ENCODE peak calls at places on chromosomes 2 and 18, in ten cellular contexts. J is keratinocyte; I is nephron progenitor cell; Q is WTC11; U is fibroblast of mammary gland; W is psoas muscle; Z is MM.1S; M is H9; K is uterus; S is CD4-positive, alpha-beta T cell. F is an unnamed sample.

GRCh38 chr18:51437280-51438271 is 240.1 kb upstream of the MEX3C start:
- DNase-seq in Z (no peak), S (no peak), M (no peak), W (no peak), U (no peak), I (no peak), K (no peak), Q (no peak), J (no peak), F (no peak)

GRCh38 chr2:118992740-118993391 is 50.9 kb downstream of the MARCO start:
- DNase-seq in W (no peak), U (no peak), J (no peak), Z (no peak), M (no peak), K (no peak), Q (no peak), I (no peak), S (no peak), F (no peak)

GRCh38 chr2:198127627-198128026 is 323.2 kb downstream of the PLCL1 start:
- DNase-seq in S (peak), U (peak), W (peak), Q (peak), M (peak), J (peak), K (peak), I (peak), Z (peak), F (peak)

GRCh38 chr18:12766986-12767433 is 64.2 kb downstream of the PSMG2 start:
- DNase-seq in Z (no peak), M (peak), U (no peak), J (no peak), S (no peak), W (no peak), Q (peak), K (no peak), I (peak), F (no peak)

GRCh38 chr2:65137197-65137780 is 7.4 kb upstream of the RAB1A start:
- DNase-seq in J (no peak), W (no peak), M (no peak), U (no peak), Q (no peak), I (no peak), Z (no peak), K (no peak), S (no peak), F (no peak)

GRCh38 chr2:226554726-226555125 is 244.9 kb downstream of the IRS1 start:
- DNase-seq in S (no peak), J (no peak), Z (no peak), M (no peak), W (no peak), K (no peak), Q (no peak), I (no peak), U (peak), F (no peak)

GRCh38 chr2:42978175-42978886 is 185.9 kb upstream of the HAAO start:
- DNase-seq in Z (no peak), J (no peak), U (no peak), I (no peak), W (no peak), M (no peak), K (peak), Q (no peak), S (no peak), F (no peak)

GRCh38 chr2:238629064-238629463 is 202.3 kb downstream of the ASB1 start:
- DNase-seq in Q (no peak), M (no peak), Z (no peak), U (no peak), K (no peak), S (no peak), I (no peak), W (no peak), J (no peak), F (no peak)

GRCh38 chr18:47809420-47809819 is 121.0 kb downstream of the SMAD2 start:
- DNase-seq in M (no peak), K (no peak), Q (no peak), I (no peak), Z (no peak), W (no peak), U (peak), J (no peak), S (no peak), F (no peak)

GRCh38 chr18:6778459-6778858 is 48.9 kb downstream of the ARHGAP28 start:
- DNase-seq in W (no peak), I (no peak), J (no peak), U (no peak), Q (no peak), S (no peak), K (no peak), M (no peak), Z (no peak), F (no peak)
- TF ChIP-seq CTCF in W (no peak), I (no peak), J (no peak), U (no peak), Q (no peak), S (no peak), K (no peak), M (no peak), Z (no peak), F (no peak)

DNA sequence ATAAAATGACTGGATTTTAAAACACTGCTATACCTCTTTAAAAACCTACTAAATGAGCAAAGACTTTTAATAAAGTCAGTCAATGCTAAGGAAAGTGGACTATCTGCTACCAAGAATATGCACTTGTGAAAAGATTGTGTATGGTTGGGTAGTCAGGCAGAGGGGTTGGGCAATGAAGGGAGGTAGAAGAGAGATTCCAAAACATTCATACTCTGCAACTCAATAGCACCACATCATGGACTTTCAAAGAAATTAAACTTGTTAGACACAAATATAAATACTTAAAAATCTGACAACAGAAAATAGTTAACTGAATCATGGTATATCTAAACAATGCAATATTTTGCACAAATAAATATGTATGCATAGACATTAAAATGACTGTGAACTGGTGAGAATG is 139.9 kb upstream of the MAPRE2 start:
- DNase-seq in Z (no peak), M (no peak), Q (no peak), U (peak), J (no peak), W (no peak), I (no peak), S (no peak), K (no peak), F (no peak)
- TF ChIP-seq CTCF in Z (no peak), M (no peak), Q (no peak), U (no peak), J (no peak), W (peak), I (no peak), S (no peak), K (peak), F (no peak)

GRCh38 chr2:217943379-217944321 is 59.1 kb downstream of the TNS1 start:
- DNase-seq in Z (no peak), K (peak), S (no peak), Q (peak), I (peak), M (peak), J (no peak), U (peak), W (peak), F (no peak)
- TF ChIP-seq CTCF in Z (no peak), K (peak), S (no peak), Q (no peak), I (no peak), M (peak), J (no peak), U (no peak), W (peak), F (no peak)

GRCh38 chr2:7693246-7694065 is 776.2 kb downstream of the RNF144A start:
- DNase-seq in W (no peak), K (no peak), M (no peak), J (no peak), U (no peak), Z (no peak), I (no peak), Q (no peak), S (no peak), F (no peak)

GRCh38 chr2:7697052-7697451 is 779.8 kb downstream of the RNF144A start:
- DNase-seq in M (peak), U (no peak), J (no peak), W (no peak), S (no peak), Q (peak), I (no peak), K (no peak), Z (no peak), F (no peak)

GRCh38 chr2:7694066-7695000 is 777.1 kb downstream of the RNF144A start:
- DNase-seq in M (no peak), Q (no peak), Z (no peak), W (no peak), S (no peak), U (no peak), I (no peak), K (no peak), J (no peak), F (no peak)

GRCh38 chr2:7692657-7693161 is 775.5 kb downstream of the RNF144A start:
- DNase-seq in S (no peak), Q (no peak), J (peak), I (no peak), K (no peak), Z (no peak), U (peak), M (no peak), W (peak), F (no peak)

DNA sequence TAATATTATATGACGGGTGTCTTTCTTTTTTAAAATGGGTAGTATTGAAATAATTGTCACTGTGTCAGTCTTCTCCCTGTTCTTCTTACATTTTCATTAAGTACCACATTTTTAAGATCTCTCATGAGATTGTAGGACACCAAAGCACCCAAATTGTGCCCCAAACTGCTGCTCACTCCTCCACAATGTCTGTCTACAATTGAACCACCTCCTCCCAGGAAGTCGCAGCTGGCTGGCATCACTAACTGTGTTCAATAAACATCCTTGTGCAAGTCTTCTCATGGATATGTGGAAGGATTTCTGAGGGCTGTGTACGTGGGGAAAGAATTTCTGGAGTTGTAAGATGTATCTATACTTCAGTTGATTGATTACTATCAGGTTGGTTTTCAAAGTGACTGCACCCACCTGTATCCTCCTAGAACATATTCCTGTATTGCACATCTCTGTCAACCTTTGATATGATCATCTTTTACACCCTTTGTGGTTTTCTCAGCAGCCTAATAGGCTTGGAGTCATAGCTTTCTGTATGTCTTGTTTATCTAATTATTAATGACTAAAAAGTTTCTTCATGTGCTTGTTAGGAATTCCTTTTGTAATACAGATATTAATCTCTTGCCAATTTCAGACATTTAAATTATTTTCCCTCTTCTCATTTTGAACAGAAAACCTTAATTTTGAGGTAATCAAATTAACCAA is 774.9 kb downstream of the RNF144A start:
- DNase-seq in S (no peak), K (no peak), Q (no peak), I (no peak), Z (no peak), W (no peak), M (no peak), U (peak), J (no peak), F (no peak)
- TF ChIP-seq CTCF in S (no peak), K (no peak), Q (no peak), I (no peak), Z (no peak), W (no peak), M (no peak), U (no peak), J (no peak), F (no peak)

GRCh38 chr2:224611938-224612337 is 26.8 kb upstream of the CUL3 start:
- DNase-seq in I (no peak), J (no peak), U (no peak), Z (no peak), S (no peak), M (no peak), Q (peak), W (no peak), K (no peak), F (no peak)
- TF ChIP-seq CTCF in I (no peak), J (peak), U (no peak), Z (no peak), S (no peak), M (peak), Q (no peak), W (no peak), K (no peak), F (peak)